ENCODE peak calls at places on chromosomes 1 and 21, in five cellular contexts. C, H, G, Q and W are unnamed samples.

GRCh38 chr1:110255388-110255787 is 45.3 kb downstream of the KCNC4 start:
- DNase-seq in C (no peak), H (no peak), G (no peak), Q (no peak), W (no peak)

GRCh38 chr1:40391688-40392145 is 18.2 kb downstream of the SMAP2 start:
- DNase-seq in C (no peak), H (no peak), G (no peak), Q (peak; percentile 50), W (no peak)

GRCh38 chr1:71222668-71223067 is 141.8 kb upstream of the ZRANB2 start:
- DNase-seq in C (no peak), H (no peak), G (no peak), Q (no peak), W (no peak)

GRCh38 chr1:81174052-81174451 is 626.7 kb upstream of the ADGRL2 start:
- DNase-seq in C (no peak), H (no peak), G (no peak), Q (no peak), W (no peak)

GRCh38 chr21:38839370-38839681 is 33.6 kb downstream of the ETS2 start:
- DNase-seq in C (no peak), H (no peak), G (no peak), Q (no peak), W (no peak)

GRCh38 chr1:844472-845026 is 79.2 kb upstream of the SAMD11 start:
- DNase-seq in C (no peak), H (no peak), G (no peak), Q (no peak), W (no peak)

GRCh38 chr1:233244183-233244582 is 51.3 kb downstream of the PCNX2 start:
- DNase-seq in C (peak; percentile 35), H (no peak), G (no peak), Q (peak; percentile 52), W (no peak)

GRCh38 chr1:162549001-162549400 is 12.5 kb upstream of the UAP1 start:
- DNase-seq in C (no peak), H (no peak), G (no peak), Q (no peak), W (no peak)

GRCh38 chr1:57824535-57824934 is 400.7 kb upstream of the DAB1 start:
- DNase-seq in C (no peak), H (no peak), G (no peak), Q (no peak), W (no peak)

GRCh38 chr1:212655668-212656440 is 43.8 kb downstream of the BATF3 start:
- DNase-seq in C (no peak), H (no peak), G (no peak), Q (no peak), W (no peak)

GRCh38 chr1:41805771-41806471 is 112.8 kb downstream of the HIVEP3 start:
- DNase-seq in C (no peak), H (no peak), G (no peak), Q (no peak), W (no peak)

GRCh38 chr1:115322631-115323030 is 15.4 kb downstream of the NGF start:
- DNase-seq in C (no peak), H (no peak), G (no peak), Q (no peak), W (no peak)

GRCh38 chr1:185520188-185520935 is 203.3 kb upstream of the IVNS1ABP start:
- DNase-seq in C (no peak), H (no peak), G (no peak), Q (no peak), W (no peak)

GRCh38 chr1:53947172-53947835 is 1.2 kb downstream of the LRRC42 start:
- DNase-seq in C (no peak), H (no peak), G (no peak), Q (no peak), W (no peak)

GRCh38 chr1:77288275-77288674 is 6.5 kb downstream of the AK5 start:
- DNase-seq in C (no peak), H (no peak), G (no peak), Q (no peak), W (no peak)

GRCh38 chr1:188988589-188988988 is 1489.1 kb downstream of the BRINP3 start:
- DNase-seq in C (peak; percentile 2), H (no peak), G (no peak), Q (no peak), W (no peak)

GRCh38 chr1:203324103-203325003 is 19.0 kb downstream of the BTG2 start:
- DNase-seq in C (no peak), H (peak; percentile 69), G (no peak), Q (no peak), W (no peak)

GRCh38 chr1:197017558-197018146 is 40.3 kb downstream of the CFHR5 start:
- DNase-seq in C (no peak), H (no peak), G (no peak), Q (no peak), W (no peak)

GRCh38 chr1:201778279-201779023 is 50.5 kb upstream of the IPO9 start:
- DNase-seq in C (no peak), H (no peak), G (no peak), Q (no peak), W (no peak)

GRCh38 chr1:228695015-228695955 is 40.0 kb upstream of the RHOU start:
- DNase-seq in C (no peak), H (no peak), G (no peak), Q (no peak), W (no peak)

GRCh38 chr1:182397653-182398388 is 2.6 kb downstream of the TEDDM1 start:
- DNase-seq in C (no peak), H (no peak), G (no peak), Q (peak; percentile 55), W (no peak)

GRCh38 chr1:51697160-51697559 is 80.3 kb downstream of the OSBPL9 start:
- DNase-seq in C (no peak), H (no peak), G (no peak), Q (no peak), W (no peak)

GRCh38 chr1:167654975-167655575 is 25.0 kb downstream of the RCSD1 start:
- DNase-seq in C (no peak), H (no peak), G (no peak), Q (no peak), W (no peak)

GRCh38 chr1:207822602-207823451 is 71.0 kb downstream of the CD46 start:
- DNase-seq in C (peak; percentile 97), H (peak; percentile 98), G (peak; percentile 87), Q (peak; percentile 92), W (peak; percentile 93)

GRCh38 chr1:119814288-119814687 is 3.0 kb upstream of the REG4 start:
- DNase-seq in C (no peak), H (no peak), G (no peak), Q (no peak), W (no peak)

GRCh38 chr1:93659805-93660479 is 21.7 kb downstream of the BCAR3 start:
- DNase-seq in C (no peak), H (no peak), G (peak; percentile 45), Q (no peak), W (peak; percentile 45)

GRCh38 chr1:31888281-31888680 is 49.9 kb downstream of the PTP4A2 start:
- DNase-seq in C (no peak), H (no peak), G (no peak), Q (no peak), W (no peak)

GRCh38 chr1:22533244-22533643 is 30.0 kb upstream of the EPHA8 start:
- DNase-seq in C (no peak), H (no peak), G (no peak), Q (no peak), W (no peak)

GRCh38 chr1:92484472-92485373 is 2.0 kb downstream of the GFI1 start:
- DNase-seq in C (no peak), H (no peak), G (no peak), Q (peak; percentile 48), W (peak; percentile 79)

GRCh38 chr1:229941160-229941559 is 125.9 kb upstream of the GALNT2 start:
- DNase-seq in C (no peak), H (no peak), G (no peak), Q (no peak), W (no peak)

GRCh38 chr1:229941785-229942184 is 125.3 kb upstream of the GALNT2 start:
- DNase-seq in C (no peak), H (no peak), G (no peak), Q (no peak), W (no peak)

GRCh38 chr1:229942508-229942907 is 124.5 kb upstream of the GALNT2 start:
- DNase-seq in C (no peak), H (no peak), G (no peak), Q (no peak), W (no peak)

GRCh38 chr1:229938571-229938970 is 128.5 kb upstream of the GALNT2 start:
- DNase-seq in C (no peak), H (no peak), G (no peak), Q (no peak), W (no peak)

GRCh38 chr1:229940689-229941088 is 126.3 kb upstream of the GALNT2 start:
- DNase-seq in C (no peak), H (no peak), G (no peak), Q (no peak), W (no peak)
- TF ChIP-seq EP300 in C (no peak), H (no peak), G (no peak), Q (no peak), W (no peak)

DNA sequence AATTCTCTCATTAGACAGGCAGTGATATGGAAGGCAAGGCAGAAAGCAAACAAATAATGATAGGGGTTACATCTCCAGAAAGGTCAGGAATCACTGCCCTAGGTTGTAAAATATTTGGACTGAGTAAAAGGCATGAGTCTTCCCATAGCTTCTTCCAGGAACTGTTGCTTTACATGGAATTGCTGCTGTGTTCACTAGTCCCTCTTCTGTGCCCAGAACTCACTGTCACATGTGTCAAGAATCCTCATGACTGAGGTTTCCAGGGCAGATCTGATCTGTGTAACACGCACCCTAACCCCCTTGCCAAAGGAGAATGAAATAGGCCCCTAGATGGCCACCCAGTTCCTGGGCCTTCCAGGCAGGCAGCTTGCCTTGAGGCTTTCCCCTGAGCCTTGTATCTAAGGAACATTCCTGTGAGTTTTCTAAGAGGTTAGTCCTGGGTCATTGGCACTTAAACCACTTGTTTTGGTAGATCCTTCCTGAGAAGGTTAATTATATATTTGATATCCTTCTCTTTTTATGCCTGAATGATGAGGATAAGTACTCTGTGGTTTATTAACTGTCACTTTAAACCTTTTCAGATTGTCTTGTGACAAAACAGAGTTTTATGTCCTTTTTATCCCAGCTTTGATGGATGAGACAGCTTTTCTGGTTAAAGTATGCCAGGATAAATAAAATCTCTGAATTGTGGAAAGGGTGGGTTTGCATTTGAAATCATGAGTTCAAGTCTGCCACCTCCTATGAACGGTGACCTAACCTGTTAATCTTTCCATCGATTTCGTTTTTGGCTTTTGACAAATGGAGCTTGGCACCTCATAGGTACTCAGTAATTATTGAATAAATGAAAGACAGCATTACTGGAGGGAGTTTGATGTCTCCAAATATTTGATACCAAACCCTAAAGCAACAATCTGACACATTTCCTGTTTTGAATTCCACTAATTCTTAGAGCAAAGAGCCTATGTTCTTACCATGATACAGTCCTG is 163.3 kb downstream of the DHRS3 start:
- DNase-seq in C (no peak), H (peak; percentile 80), G (no peak), Q (no peak), W (peak; percentile 80)
- TF ChIP-seq EP300 in C (no peak), H (no peak), G (peak; percentile 93), Q (no peak), W (no peak)

GRCh38 chr1:2962946-2963345 is 58.3 kb upstream of the ACTRT2 start:
- DNase-seq in C (no peak), H (peak; percentile 34), G (no peak), Q (no peak), W (peak; percentile 41)
- TF ChIP-seq EP300 in C (no peak), H (no peak), G (no peak), Q (no peak), W (no peak)

DNA sequence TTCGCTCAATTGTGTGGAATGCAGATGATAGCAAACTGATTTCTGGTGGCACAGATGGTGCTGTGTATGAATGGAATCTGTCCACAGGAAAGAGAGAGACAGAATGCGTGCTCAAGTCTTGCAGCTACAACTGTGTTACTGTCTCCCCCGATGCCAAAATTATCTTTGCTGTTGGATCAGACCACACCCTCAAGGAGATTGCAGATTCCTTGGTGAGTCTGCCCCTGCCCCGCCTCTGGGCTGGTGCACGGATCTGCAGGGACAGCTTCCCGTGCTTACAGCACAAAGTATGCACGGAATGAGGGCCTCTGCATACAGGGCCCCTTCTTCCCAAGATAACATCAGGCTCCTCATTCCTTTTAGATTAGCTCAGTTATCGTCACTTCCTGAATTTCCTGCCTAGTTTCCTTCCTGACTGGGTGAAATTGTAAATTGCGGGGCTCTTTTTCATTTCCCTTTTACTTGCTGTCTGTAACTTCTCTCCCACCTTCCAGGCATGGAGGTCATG is 34.6 kb downstream of the CFAP57 start:
- DNase-seq in C (peak; percentile 66), H (no peak), G (no peak), Q (no peak), W (no peak)
- TF ChIP-seq EP300 in C (peak; percentile 31), H (no peak), G (no peak), Q (no peak), W (no peak)